ENCODE peak calls at places on chromosomes 1 and 21, in seven cellular contexts. Q, I, T, G, M, P and U are unnamed samples. For H3K9me3, the result is how much of the 10 kb centered on the place peaks cover.

GRCh38 chr1:147676306-147677085 is 6.2 kb upstream of the ACP6 start:
- DNase-seq in M (no peak), Q (no peak), I (peak), G (peak), T (peak), P (peak), U (no peak)

GRCh38 chr1:243946946-243947345 is 96.9 kb upstream of the AKT3 start:
- DNase-seq in Q (no peak), T (no peak), I (no peak), M (no peak), G (no peak), P (no peak), U (peak)

GRCh38 chr1:109050228-109050995 is 8.5 kb upstream of the WDR47 start:
- DNase-seq in T (no peak), I (no peak), P (no peak), M (no peak), G (peak), Q (no peak), U (no peak)

GRCh38 chr1:160082487-160082886 is 1.1 kb downstream of the KCNJ9 start:
- DNase-seq in G (no peak), I (no peak), P (no peak), Q (no peak), M (no peak), T (no peak), U (no peak)

GRCh38 chr1:212479188-212479587 is 46.5 kb downstream of the NENF start:
- DNase-seq in Q (no peak), G (no peak), T (no peak), I (no peak), M (no peak), P (no peak), U (no peak)

GRCh38 chr21:41668686-41669532 is 97.9 kb downstream of the RIPK4 start:
- DNase-seq in P (no peak), Q (no peak), G (no peak), T (no peak), I (no peak), M (no peak), U (no peak)

GRCh38 chr1:212967767-212968166 is 17.4 kb downstream of the VASH2 start:
- DNase-seq in I (peak), M (no peak), T (peak), P (peak), Q (no peak), G (peak), U (no peak)

GRCh38 chr21:32423320-32423719 is 10.8 kb downstream of the EVA1C start:
- DNase-seq in G (no peak), M (no peak), I (no peak), T (peak), P (peak), Q (no peak), U (no peak)

GRCh38 chr1:182392045-182393028 is 747 bp upstream of the GLUL start:
- DNase-seq in Q (peak), G (no peak), M (no peak), T (peak), I (peak), P (peak), U (no peak)

GRCh38 chr1:44819594-44820327 is 11.4 kb downstream of the BTBD19 start:
- DNase-seq in I (peak), P (peak), G (peak), Q (peak), T (peak), M (peak), U (peak)

GRCh38 chr1:248787430-248787829 is 31.9 kb upstream of the LYPD8 start:
- DNase-seq in I (no peak), G (no peak), M (no peak), Q (no peak), P (no peak), T (no peak), U (no peak)
- H3K9me3 ChIP-seq in I (under half), G (under half), M (under half), Q (under half), P (under half), T (under half), U (under half)

GRCh38 chr1:183774938-183775337 is 30.0 kb upstream of the RGL1 start:
- DNase-seq in Q (no peak), M (no peak), G (no peak), T (no peak), I (no peak), P (no peak), U (no peak)
- H3K9me3 ChIP-seq in Q (under half), M (under half), G (under half), T (under half), I (under half), P (under half), U (under half)

DNA sequence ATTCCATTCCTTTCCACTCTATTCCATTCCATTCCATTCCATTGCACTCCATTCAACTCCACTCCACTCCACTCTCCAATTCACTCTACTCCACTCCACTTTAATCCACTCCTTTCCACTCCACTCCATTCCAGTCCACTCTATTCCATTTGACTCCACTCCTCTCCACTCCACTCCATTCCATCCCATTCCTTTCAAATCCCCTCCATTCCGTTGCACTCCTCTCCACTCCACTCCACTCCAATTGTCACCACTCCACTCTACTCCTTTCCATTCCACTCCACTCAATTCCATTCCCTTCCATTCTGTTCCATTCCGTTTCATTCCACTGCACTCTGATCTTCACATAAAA is 2563.7 kb upstream of the TPTE start:
- DNase-seq in I (no peak), M (no peak), G (no peak), Q (no peak), P (no peak), T (no peak), U (no peak)
- H3K9me3 ChIP-seq in I (half or more), M (under half), G (under half), Q (under half), P (under half), T (under half), U (half or more)

GRCh38 chr1:64850846-64851245 is 106.0 kb downstream of the RAVER2 start:
- DNase-seq in Q (no peak), T (no peak), M (no peak), I (no peak), P (no peak), G (no peak), U (no peak)
- H3K9me3 ChIP-seq in Q (under half), T (under half), M (under half), I (under half), P (under half), G (under half), U (under half)

GRCh38 chr1:155688318-155689121 is at the start of the genes DAP3 and YY1AP1:
- DNase-seq in G (peak), I (peak), M (peak), P (peak), Q (peak), T (peak), U (peak)

GRCh38 chr1:155695608-155696007 is 6.7 kb downstream of the DAP3 start:
- DNase-seq in Q (no peak), I (no peak), G (no peak), T (no peak), P (no peak), M (no peak), U (no peak)

GRCh38 chr1:155694167-155694566 is 5.3 kb downstream of the DAP3 start:
- DNase-seq in I (no peak), T (no peak), G (no peak), M (no peak), Q (no peak), P (no peak), U (no peak)

GRCh38 chr1:155695107-155695506 is 6.2 kb downstream of the DAP3 start:
- DNase-seq in G (no peak), T (no peak), I (no peak), Q (no peak), P (no peak), M (no peak), U (no peak)

GRCh38 chr1:155691992-155692528 is 3.2 kb downstream of the DAP3 start:
- DNase-seq in I (no peak), G (no peak), P (no peak), T (no peak), M (no peak), Q (peak), U (no peak)
- H3K9me3 ChIP-seq in I (under half), G (under half), P (under half), T (under half), M (under half), Q (under half), U (under half)

GRCh38 chr1:248144513-248145198 is at the start of gene OR2M5:
- DNase-seq in P (no peak), G (no peak), T (no peak), M (no peak), Q (no peak), I (no peak), U (no peak)

GRCh38 chr1:248140846-248141245 is 4.1 kb upstream of the OR2M5 start:
- DNase-seq in I (no peak), T (no peak), Q (no peak), G (no peak), P (no peak), M (no peak), U (no peak)

GRCh38 chr1:248143311-248143710 is 1.6 kb upstream of the OR2M5 start:
- DNase-seq in P (no peak), I (no peak), M (no peak), Q (no peak), T (no peak), G (no peak), U (no peak)
- H3K9me3 ChIP-seq in P (under half), I (half or more), M (under half), Q (under half), T (under half), G (under half), U (under half)

GRCh38 chr1:87592156-87592555 is 263.5 kb downstream of the LMO4 start:
- DNase-seq in I (no peak), G (no peak), M (no peak), Q (no peak), P (no peak), T (no peak), U (no peak)
- H3K9me3 ChIP-seq in I (under half), G (under half), M (under half), Q (under half), P (under half), T (under half), U (under half)

DNA sequence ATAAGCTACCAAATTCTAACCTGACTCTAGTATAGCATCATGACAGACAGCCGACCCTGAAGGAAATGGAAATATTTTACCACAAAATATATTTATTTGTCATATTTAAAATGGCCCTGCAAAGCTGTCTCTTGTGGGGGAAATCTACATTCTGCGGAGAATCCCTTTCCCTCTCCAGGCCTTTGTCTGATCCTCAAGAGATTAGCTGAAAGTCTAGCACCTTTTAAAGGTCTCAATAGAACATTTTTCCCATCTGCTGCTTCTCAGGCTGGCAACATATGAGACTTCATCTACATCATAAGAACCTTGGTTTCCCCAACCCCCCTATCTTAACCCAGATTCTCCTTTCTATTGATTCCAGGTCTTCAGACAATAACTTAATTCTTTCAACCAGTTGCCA is 1.7 kb upstream of the OR11L1 start:
- DNase-seq in M (no peak), T (no peak), Q (no peak), G (no peak), I (no peak), P (no peak), U (no peak)
- H3K9me3 ChIP-seq in M (under half), T (under half), Q (under half), G (under half), I (under half), P (under half), U (under half)